ENCODE peak calls at places on chromosome 17, in seven cellular contexts. One of them, this sample, is unnamed.

GRCh38 chr17:6456914-6457687 is 12.8 kb downstream of the PIMREG start:
- DNase-seq in adrenal gland: peak
- DNase-seq in fibroblast of lung: peak
- DNase-seq in SK-N-SH: no peak
- DNase-seq in LNCaP clone FGC: no peak
- DNase-seq in glutamatergic neuron: no peak
- DNase-seq in heart right ventricle: peak
- DNase-seq in this sample: no peak

GRCh38 chr17:68197091-68197996 is 50.5 kb upstream of the AMZ2 start:
- DNase-seq in heart right ventricle: no peak
- DNase-seq in adrenal gland: no peak
- DNase-seq in SK-N-SH: peak
- DNase-seq in fibroblast of lung: no peak
- DNase-seq in glutamatergic neuron: peak
- DNase-seq in LNCaP clone FGC: no peak
- DNase-seq in this sample: peak

GRCh38 chr17:60577147-60577925 is 22.7 kb upstream of the PPM1D start:
- DNase-seq in heart right ventricle: peak
- DNase-seq in glutamatergic neuron: no peak
- DNase-seq in LNCaP clone FGC: no peak
- DNase-seq in adrenal gland: peak
- DNase-seq in fibroblast of lung: peak
- DNase-seq in SK-N-SH: peak
- DNase-seq in this sample: no peak

GRCh38 chr17:46001390-46002310 is 2.6 kb downstream of the STH start:
- DNase-seq in glutamatergic neuron: no peak
- DNase-seq in LNCaP clone FGC: no peak
- DNase-seq in fibroblast of lung: no peak
- DNase-seq in SK-N-SH: no peak
- DNase-seq in adrenal gland: no peak
- DNase-seq in heart right ventricle: no peak
- DNase-seq in this sample: no peak

GRCh38 chr17:82373731-82374625 is 2.4 kb downstream of the UTS2R start:
- DNase-seq in LNCaP clone FGC: no peak
- DNase-seq in SK-N-SH: peak
- DNase-seq in glutamatergic neuron: no peak
- DNase-seq in adrenal gland: no peak
- DNase-seq in fibroblast of lung: no peak
- DNase-seq in heart right ventricle: no peak
- DNase-seq in this sample: no peak

GRCh38 chr17:10276436-10276835 is 78.0 kb upstream of the GAS7 start:
- DNase-seq in SK-N-SH: no peak
- DNase-seq in LNCaP clone FGC: no peak
- DNase-seq in heart right ventricle: no peak
- DNase-seq in fibroblast of lung: no peak
- DNase-seq in glutamatergic neuron: no peak
- DNase-seq in adrenal gland: no peak
- DNase-seq in this sample: no peak

GRCh38 chr17:45046536-45047125 is 4.8 kb downstream of the DCAKD start:
- DNase-seq in SK-N-SH: no peak
- DNase-seq in LNCaP clone FGC: no peak
- DNase-seq in heart right ventricle: no peak
- DNase-seq in adrenal gland: no peak
- DNase-seq in fibroblast of lung: no peak
- DNase-seq in glutamatergic neuron: no peak
- DNase-seq in this sample: no peak

GRCh38 chr17:37737971-37738370 is 6.9 kb downstream of the HNF1B start:
- DNase-seq in SK-N-SH: no peak
- DNase-seq in fibroblast of lung: peak
- DNase-seq in adrenal gland: no peak
- DNase-seq in glutamatergic neuron: no peak
- DNase-seq in LNCaP clone FGC: no peak
- DNase-seq in heart right ventricle: no peak
- DNase-seq in this sample: no peak

GRCh38 chr17:83076930-83077329 is 2.5 kb upstream of the METRNL start:
- DNase-seq in SK-N-SH: peak
- DNase-seq in adrenal gland: no peak
- DNase-seq in glutamatergic neuron: no peak
- DNase-seq in LNCaP clone FGC: no peak
- DNase-seq in fibroblast of lung: no peak
- DNase-seq in heart right ventricle: no peak
- DNase-seq in this sample: no peak

GRCh38 chr17:65576939-65577338 is 15.5 kb upstream of the AXIN2 start:
- DNase-seq in SK-N-SH: no peak
- DNase-seq in adrenal gland: no peak
- DNase-seq in heart right ventricle: no peak
- DNase-seq in LNCaP clone FGC: no peak
- DNase-seq in fibroblast of lung: no peak
- DNase-seq in glutamatergic neuron: no peak
- DNase-seq in this sample: no peak

GRCh38 chr17:10198509-10199249 is at the start of gene GAS7:
- DNase-seq in glutamatergic neuron: peak
- DNase-seq in fibroblast of lung: no peak
- DNase-seq in heart right ventricle: peak
- DNase-seq in LNCaP clone FGC: no peak
- DNase-seq in adrenal gland: peak
- DNase-seq in SK-N-SH: peak
- DNase-seq in this sample: peak

GRCh38 chr17:83064732-83065659 is 14.4 kb upstream of the METRNL start:
- DNase-seq in adrenal gland: peak
- DNase-seq in SK-N-SH: no peak
- DNase-seq in heart right ventricle: no peak
- DNase-seq in glutamatergic neuron: peak
- DNase-seq in LNCaP clone FGC: peak
- DNase-seq in fibroblast of lung: no peak
- DNase-seq in this sample: no peak

DNA sequence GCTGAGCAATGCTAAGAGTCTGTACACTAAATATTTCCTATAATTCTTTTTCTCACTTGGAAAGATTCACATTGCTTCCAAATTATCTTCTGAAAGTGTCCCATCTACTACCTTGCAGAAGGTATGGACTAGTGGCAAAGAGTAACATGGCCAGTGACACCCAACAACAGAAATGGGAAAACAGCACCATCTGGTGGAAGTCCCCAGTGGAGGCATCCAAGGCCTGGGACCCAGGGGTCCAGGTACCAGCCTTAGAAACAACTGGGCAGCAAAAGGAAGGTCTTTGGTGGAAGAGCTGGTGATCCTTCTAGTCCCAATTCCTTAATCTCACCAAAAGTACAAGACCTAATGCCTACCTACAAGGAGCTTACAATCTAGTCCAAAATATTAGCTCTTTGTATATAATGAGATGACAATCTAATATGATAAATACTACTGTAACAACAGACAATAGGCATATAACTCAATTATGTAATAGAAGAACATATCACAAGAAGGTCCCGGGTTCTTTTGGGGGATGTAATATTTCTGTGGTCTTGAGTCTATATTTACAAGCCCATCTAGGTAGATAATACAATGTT is 55.3 kb downstream of the SKAP1 start:
- DNase-seq in heart right ventricle: no peak
- DNase-seq in adrenal gland: peak
- DNase-seq in glutamatergic neuron: peak
- DNase-seq in fibroblast of lung: no peak
- DNase-seq in SK-N-SH: peak
- DNase-seq in LNCaP clone FGC: peak
- DNase-seq in this sample: peak
- TF ChIP-seq CTCF in heart right ventricle: peak
- TF ChIP-seq CTCF in adrenal gland: peak
- TF ChIP-seq CTCF in glutamatergic neuron: peak
- TF ChIP-seq CTCF in fibroblast of lung: peak
- TF ChIP-seq CTCF in SK-N-SH: peak
- TF ChIP-seq CTCF in LNCaP clone FGC: peak
- TF ChIP-seq CTCF in this sample: peak

GRCh38 chr17:50270430-50271172 is 3.7 kb upstream of the TMEM92 start:
- DNase-seq in SK-N-SH: no peak
- DNase-seq in fibroblast of lung: peak
- DNase-seq in adrenal gland: peak
- DNase-seq in heart right ventricle: no peak
- DNase-seq in LNCaP clone FGC: no peak
- DNase-seq in glutamatergic neuron: no peak
- DNase-seq in this sample: no peak
- TF ChIP-seq CTCF in SK-N-SH: no peak
- TF ChIP-seq CTCF in fibroblast of lung: no peak
- TF ChIP-seq CTCF in adrenal gland: no peak
- TF ChIP-seq CTCF in heart right ventricle: no peak
- TF ChIP-seq CTCF in LNCaP clone FGC: no peak
- TF ChIP-seq CTCF in glutamatergic neuron: peak
- TF ChIP-seq CTCF in this sample: peak

GRCh38 chr17:81329927-81330883 is 35.1 kb upstream of the SLC38A10 start:
- DNase-seq in LNCaP clone FGC: no peak
- DNase-seq in SK-N-SH: no peak
- DNase-seq in adrenal gland: no peak
- DNase-seq in heart right ventricle: no peak
- DNase-seq in fibroblast of lung: no peak
- DNase-seq in glutamatergic neuron: peak
- DNase-seq in this sample: no peak
- TF ChIP-seq CTCF in LNCaP clone FGC: peak
- TF ChIP-seq CTCF in SK-N-SH: peak
- TF ChIP-seq CTCF in adrenal gland: no peak
- TF ChIP-seq CTCF in heart right ventricle: no peak
- TF ChIP-seq CTCF in fibroblast of lung: no peak
- TF ChIP-seq CTCF in glutamatergic neuron: no peak
- TF ChIP-seq CTCF in this sample: no peak

GRCh38 chr17:64216385-64217248 is 46.4 kb downstream of the TEX2 start:
- DNase-seq in fibroblast of lung: peak
- DNase-seq in adrenal gland: peak
- DNase-seq in heart right ventricle: peak
- DNase-seq in SK-N-SH: peak
- DNase-seq in LNCaP clone FGC: peak
- DNase-seq in glutamatergic neuron: no peak
- DNase-seq in this sample: no peak
- TF ChIP-seq CTCF in fibroblast of lung: no peak
- TF ChIP-seq CTCF in adrenal gland: no peak
- TF ChIP-seq CTCF in heart right ventricle: no peak
- TF ChIP-seq CTCF in SK-N-SH: peak
- TF ChIP-seq CTCF in LNCaP clone FGC: no peak
- TF ChIP-seq CTCF in glutamatergic neuron: no peak
- TF ChIP-seq CTCF in this sample: no peak

DNA sequence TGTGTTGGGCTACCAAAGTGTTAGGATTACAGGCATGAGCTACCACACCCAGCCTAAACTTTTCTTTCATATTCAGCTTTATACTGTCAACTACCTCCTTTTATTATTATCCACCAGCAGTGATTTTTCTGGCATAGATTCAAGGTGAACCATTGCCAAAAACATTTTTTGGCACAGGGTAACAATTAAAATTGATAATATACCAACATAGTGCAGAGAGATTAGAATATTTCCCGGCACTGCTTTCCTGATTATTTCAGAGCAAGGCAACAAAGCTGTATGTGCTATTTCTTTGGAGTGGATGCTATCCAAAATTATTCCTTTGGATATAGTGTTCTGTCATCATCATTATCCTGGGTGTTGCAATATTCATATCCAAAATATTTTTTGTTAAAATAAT is 781.6 kb upstream of the SOX9 start:
- DNase-seq in adrenal gland: no peak
- DNase-seq in LNCaP clone FGC: no peak
- DNase-seq in fibroblast of lung: no peak
- DNase-seq in heart right ventricle: no peak
- DNase-seq in SK-N-SH: no peak
- DNase-seq in glutamatergic neuron: no peak
- DNase-seq in this sample: no peak
- TF ChIP-seq CTCF in adrenal gland: no peak
- TF ChIP-seq CTCF in LNCaP clone FGC: no peak
- TF ChIP-seq CTCF in fibroblast of lung: no peak
- TF ChIP-seq CTCF in heart right ventricle: no peak
- TF ChIP-seq CTCF in SK-N-SH: no peak
- TF ChIP-seq CTCF in glutamatergic neuron: no peak
- TF ChIP-seq CTCF in this sample: no peak

DNA sequence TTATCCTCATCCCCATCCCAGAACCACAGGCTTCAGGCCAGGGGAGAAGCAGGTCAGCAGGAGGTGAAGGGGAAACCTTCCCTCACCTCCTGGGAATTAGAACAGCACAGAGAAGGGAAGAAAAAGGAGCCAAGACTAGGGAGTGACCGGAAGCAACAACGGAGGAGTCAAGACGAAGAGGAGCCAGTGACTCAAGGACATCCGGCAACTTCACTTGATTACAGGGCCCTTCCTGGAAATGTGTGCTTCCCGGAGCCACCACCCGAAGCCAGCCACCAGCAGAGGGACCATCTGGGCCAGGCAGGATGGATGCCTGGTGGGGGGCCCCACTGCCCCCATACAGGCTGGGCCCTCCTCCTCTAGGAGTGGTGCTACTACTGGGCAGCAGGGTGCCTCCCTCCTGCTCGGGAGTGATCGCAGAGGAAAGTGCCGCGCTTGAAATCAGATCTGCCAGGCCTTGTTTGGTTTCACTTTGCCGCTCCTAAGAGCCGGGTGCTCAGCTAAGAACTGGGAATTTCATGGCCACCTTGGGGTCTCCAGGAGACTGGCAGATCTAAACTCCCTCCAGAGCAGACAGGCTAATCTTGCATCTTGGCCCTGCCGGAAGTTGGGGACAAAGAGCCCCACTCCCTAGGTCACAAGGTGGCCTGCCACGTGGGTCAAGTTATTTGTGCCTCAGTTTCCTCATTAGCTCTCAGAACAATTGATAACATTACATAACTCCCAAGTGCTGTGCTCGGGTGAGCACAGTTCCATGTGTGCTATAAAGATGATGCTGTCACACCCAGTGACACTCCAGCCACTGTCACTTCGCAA is 6.6 kb downstream of the CDC42EP4 start:
- DNase-seq in fibroblast of lung: peak
- DNase-seq in glutamatergic neuron: no peak
- DNase-seq in heart right ventricle: peak
- DNase-seq in adrenal gland: peak
- DNase-seq in LNCaP clone FGC: no peak
- DNase-seq in SK-N-SH: no peak
- DNase-seq in this sample: peak
- TF ChIP-seq CTCF in fibroblast of lung: peak
- TF ChIP-seq CTCF in glutamatergic neuron: no peak
- TF ChIP-seq CTCF in heart right ventricle: peak
- TF ChIP-seq CTCF in adrenal gland: no peak
- TF ChIP-seq CTCF in LNCaP clone FGC: peak
- TF ChIP-seq CTCF in SK-N-SH: peak
- TF ChIP-seq CTCF in this sample: no peak

This sample was measured in endothelial cell.